ENCODE peak calls at places on chromosomes 16 and 17, in four cellular contexts. V is HCT116, E is K562, T is HepG2. P is an unnamed sample.

GRCh38 chr16:22614271-22614947 is 103.7 kb downstream of the NPIPB5 start:
- DNase-seq in V (no peak), E (no peak), T (peak), P (no peak)

GRCh38 chr16:87930456-87930855 is 5.9 kb downstream of the CA5A start:
- DNase-seq in V (no peak), E (peak), T (peak), P (no peak)

GRCh38 chr16:88830250-88830649 is 18.5 kb upstream of the APRT start:
- DNase-seq in V (no peak), E (no peak), T (no peak), P (no peak)

GRCh38 chr17:63772801-63773271 is 561 bp downstream of the CCDC47 start:
- DNase-seq in V (no peak), E (peak), T (peak), P (no peak)

GRCh38 chr16:49749816-49750215 is 106.1 kb downstream of the ZNF423 start:
- DNase-seq in V (no peak), E (no peak), T (no peak), P (no peak)

GRCh38 chr17:6927290-6927844 is 68.5 kb upstream of the ALOX12 start:
- DNase-seq in V (no peak), E (no peak), T (no peak), P (no peak)

GRCh38 chr17:80109713-80110446 is 8.5 kb downstream of the GAA start:
- DNase-seq in V (no peak), E (no peak), T (no peak), P (no peak)

GRCh38 chr17:73148540-73149334 is 16.1 kb upstream of the SSTR2 start:
- DNase-seq in V (no peak), E (no peak), T (no peak), P (no peak)

GRCh38 chr17:63116228-63116627 is 150.2 kb downstream of the TANC2 start:
- DNase-seq in V (no peak), E (peak), T (peak), P (no peak)

GRCh38 chr17:54982399-54982798 is 13.8 kb downstream of the STXBP4 start:
- DNase-seq in V (no peak), E (no peak), T (no peak), P (no peak)

GRCh38 chr17:63531022-63531965 is 8.1 kb downstream of the KCNH6 start:
- DNase-seq in V (no peak), E (no peak), T (peak), P (no peak)

GRCh38 chr16:13186813-13187212 is 285.4 kb downstream of the SHISA9 start:
- DNase-seq in V (no peak), E (no peak), T (peak), P (no peak)

GRCh38 chr16:2023098-2023925 is 3.4 kb upstream of the NHERF2 start:
- DNase-seq in V (peak), E (peak), T (peak), P (peak)

GRCh38 chr16:30096105-30096861 is at the start of gene YPEL3:
- DNase-seq in V (no peak), E (peak), T (peak), P (no peak)

GRCh38 chr17:36942631-36943125 is 5.4 kb downstream of the LHX1 start:
- DNase-seq in V (no peak), E (no peak), T (no peak), P (no peak)

GRCh38 chr16:555528-556478 is 4.4 kb upstream of the PRR35 start:
- DNase-seq in V (no peak), E (no peak), T (no peak), P (no peak)

GRCh38 chr16:66731101-66731500 is 20.3 kb downstream of the DYNC1LI2 start:
- DNase-seq in V (no peak), E (no peak), T (no peak), P (no peak)

GRCh38 chr16:66728804-66729203 is 22.6 kb downstream of the DYNC1LI2 start:
- DNase-seq in V (no peak), E (no peak), T (no peak), P (no peak)

DNA sequence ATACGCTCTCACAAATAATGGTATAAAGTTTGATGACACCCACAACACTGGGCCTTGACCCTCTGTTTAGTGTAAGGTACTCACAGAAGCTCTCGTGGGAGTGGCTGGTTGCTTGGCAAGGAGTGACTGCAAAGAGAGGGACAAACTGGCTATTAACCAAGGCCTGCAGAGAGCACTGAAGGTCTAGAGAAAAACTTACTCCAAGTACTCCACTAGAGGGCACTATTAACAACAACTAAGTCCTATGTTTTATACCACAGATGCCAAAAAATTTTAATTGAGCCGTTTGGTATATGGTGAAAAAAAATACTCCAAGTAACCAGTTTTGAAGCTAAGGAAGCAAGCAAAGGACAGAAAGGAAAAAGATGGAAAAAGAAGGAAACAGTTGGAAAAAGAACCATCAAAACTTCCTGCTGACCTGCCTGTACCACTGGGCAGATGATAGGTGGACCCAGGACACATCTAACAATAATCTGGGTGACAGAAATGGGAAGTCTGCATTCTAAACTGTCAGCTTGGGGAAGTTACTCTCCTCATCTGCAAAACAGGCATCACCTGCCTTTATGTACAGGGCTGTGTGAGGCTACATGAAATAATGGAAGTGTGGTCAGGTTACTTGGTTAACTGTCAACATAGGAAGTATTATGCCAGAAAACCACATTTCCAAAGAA is 23.2 kb downstream of the DYNC1LI2 start:
- DNase-seq in V (peak), E (peak), T (peak), P (no peak)
- TF ChIP-seq POLR2AphosphoS5 in V (no peak), E (peak), T (no peak), P (no peak)

GRCh38 chr17:50618941-50619340 is 15.7 kb upstream of the ABCC3 start:
- DNase-seq in V (no peak), E (no peak), T (no peak), P (no peak)
- TF ChIP-seq TCF7L2 in V (no peak), E (no peak), T (no peak), P (no peak)

GRCh38 chr17:58960068-58960467 is 146.6 kb downstream of the TRIM37 start:
- DNase-seq in V (peak), E (peak), T (peak), P (no peak)
- TF ChIP-seq CTCF in V (peak), E (no peak), T (peak), P (peak)

GRCh38 chr17:41976142-41976768 is 9.7 kb downstream of the CNP start:
- DNase-seq in V (no peak), E (no peak), T (no peak), P (no peak)
- TF ChIP-seq POLR2AphosphoS5 in V (no peak), E (no peak), T (no peak), P (no peak)

GRCh38 chr16:84610385-84610784 is 7.5 kb downstream of the COTL1 start:
- DNase-seq in V (no peak), E (peak), T (no peak), P (no peak)
- TF ChIP-seq TCF7L2 in V (no peak), E (no peak), T (no peak), P (no peak)

GRCh38 chr16:4570688-4571321 is 14.7 kb downstream of the C16orf96 start:
- DNase-seq in V (no peak), E (no peak), T (no peak), P (no peak)

GRCh38 chr16:4578961-4579530 is 22.9 kb downstream of the C16orf96 start:
- DNase-seq in V (no peak), E (peak), T (no peak), P (no peak)

GRCh38 chr16:4572715-4573114 is 16.6 kb downstream of the C16orf96 start:
- DNase-seq in V (no peak), E (peak), T (no peak), P (no peak)

GRCh38 chr16:4576008-4576407 is 19.9 kb downstream of the C16orf96 start:
- DNase-seq in V (no peak), E (no peak), T (no peak), P (no peak)

DNA sequence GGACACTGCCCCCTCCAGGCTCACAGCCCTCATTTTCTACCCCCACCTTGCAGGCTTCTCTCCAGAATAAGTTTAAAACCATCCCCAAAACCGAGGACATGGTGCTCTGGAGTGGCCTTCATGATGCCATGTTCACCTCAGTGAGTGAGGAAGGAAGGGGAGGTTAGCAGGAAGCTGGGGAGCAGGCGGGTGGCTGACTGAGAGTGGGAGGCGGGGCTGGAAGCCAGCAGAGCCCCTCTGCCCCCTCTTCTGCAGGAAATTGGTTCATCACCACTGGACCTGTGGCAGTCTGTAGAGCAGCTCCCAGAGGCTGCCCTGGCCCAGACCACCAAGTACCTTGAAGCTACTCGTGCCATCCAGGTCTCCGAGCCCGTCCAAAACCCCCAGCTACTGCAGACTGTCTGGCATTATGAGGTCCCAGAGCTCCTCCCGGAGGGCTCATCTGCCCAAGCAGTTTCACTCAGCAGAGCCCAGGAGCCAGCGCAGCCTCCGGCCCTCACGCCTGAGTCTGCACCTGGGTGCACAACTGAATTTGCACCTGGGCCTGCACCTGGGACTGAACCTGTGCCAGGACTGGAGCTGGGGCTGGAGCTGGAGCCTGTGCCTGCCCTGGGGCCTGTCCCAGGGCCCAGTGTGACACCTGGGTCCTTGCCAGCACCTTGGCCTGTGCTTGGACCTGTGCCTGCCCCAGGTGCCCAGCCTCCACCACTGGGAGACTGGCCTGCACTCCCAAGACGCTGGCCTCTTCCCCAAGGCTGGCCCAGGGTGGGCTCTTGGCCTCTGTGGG is 19.0 kb downstream of the C16orf96 start:
- DNase-seq in V (no peak), E (no peak), T (no peak), P (no peak)
- TF ChIP-seq CTCF in V (no peak), E (peak), T (peak), P (no peak)

GRCh38 chr17:8382880-8383142 is 182 bp downstream of the RPL26 start:
- DNase-seq in V (no peak), E (no peak), T (no peak), P (no peak)
- TF ChIP-seq POLR2AphosphoS5 in V (no peak), E (no peak), T (no peak), P (no peak)